ENCODE peak calls at places on chromosomes 1 and 21, in six cellular contexts. R, C, Z, M, P and G are unnamed samples.

GRCh38 chr1:183226963-183227362 is 40.9 kb downstream of the LAMC2 start:
- DNase-seq in R (no peak), C (no peak), Z (no peak), M (no peak), P (no peak), G (no peak)

GRCh38 chr1:151485685-151486255 is 25.4 kb upstream of the CGN start:
- DNase-seq in R (no peak), C (no peak), Z (peak; percentile 27), M (peak; percentile 16), P (no peak), G (peak; percentile 32)

GRCh38 chr1:232382671-232383070 is 247.3 kb downstream of the SIPA1L2 start:
- DNase-seq in R (no peak), C (no peak), Z (no peak), M (no peak), P (no peak), G (no peak)

GRCh38 chr1:5271264-5271663 is 616.9 kb downstream of the AJAP1 start:
- DNase-seq in R (no peak), C (no peak), Z (no peak), M (no peak), P (no peak), G (no peak)

GRCh38 chr1:231424950-231425805 is 3.1 kb upstream of the EGLN1 start:
- DNase-seq in R (no peak), C (no peak), Z (no peak), M (no peak), P (no peak), G (no peak)

GRCh38 chr1:12457771-12458170 is 160.2 kb downstream of the DHRS3 start:
- DNase-seq in R (no peak), C (no peak), Z (no peak), M (no peak), P (no peak), G (no peak)

GRCh38 chr21:44005593-44005992 is 6.5 kb upstream of the TRAPPC10 start:
- DNase-seq in R (no peak), C (no peak), Z (no peak), M (no peak), P (no peak), G (no peak)

GRCh38 chr1:174230399-174230798 is 71.1 kb downstream of the RABGAP1L start:
- DNase-seq in R (peak; percentile 20), C (no peak), Z (peak; percentile 34), M (no peak), P (no peak), G (no peak)

GRCh38 chr1:180177931-180178330 is 23.3 kb downstream of the QSOX1 start:
- DNase-seq in R (no peak), C (no peak), Z (no peak), M (no peak), P (no peak), G (no peak)

GRCh38 chr1:211705439-211706205 is 30.2 kb upstream of the NEK2 start:
- DNase-seq in R (no peak), C (no peak), Z (peak; percentile 25), M (no peak), P (no peak), G (no peak)

GRCh38 chr1:211703812-211704566 is 28.6 kb upstream of the NEK2 start:
- DNase-seq in R (no peak), C (no peak), Z (no peak), M (no peak), P (no peak), G (no peak)

GRCh38 chr1:211708006-211708405 is 32.6 kb upstream of the NEK2 start:
- DNase-seq in R (no peak), C (no peak), Z (peak; percentile 18), M (no peak), P (no peak), G (no peak)

GRCh38 chr1:211701733-211702132 is 26.3 kb upstream of the NEK2 start:
- DNase-seq in R (no peak), C (no peak), Z (no peak), M (no peak), P (no peak), G (no peak)

DNA sequence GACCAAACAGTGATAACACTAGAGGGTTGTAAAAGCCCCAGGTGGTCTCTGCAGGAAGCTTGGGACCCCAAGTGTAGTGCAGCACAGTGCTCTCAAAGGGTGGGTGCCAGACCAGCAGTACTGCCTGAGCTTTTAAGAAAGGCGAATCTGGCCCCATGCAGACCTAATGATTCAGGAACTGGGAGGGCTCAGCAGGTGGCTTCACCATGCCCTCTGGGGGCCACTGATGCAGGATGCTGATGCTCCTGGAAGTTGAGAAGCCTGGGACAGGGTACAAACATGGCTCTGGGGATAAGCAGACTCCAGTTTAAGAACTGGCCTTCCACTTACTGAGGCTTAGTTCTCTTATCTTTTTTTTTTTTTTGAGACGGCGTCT is 29.1 kb upstream of the NEK2 start:
- DNase-seq in R (no peak), C (no peak), Z (no peak), M (no peak), P (no peak), G (no peak)
- TF ChIP-seq BHLHE40 in R (no peak), C (no peak), Z (no peak), M (no peak), P (no peak), G (no peak)

GRCh38 chr1:36162680-36163079 is 6.7 kb downstream of the MAP7D1 start:
- DNase-seq in R (no peak), C (no peak), Z (no peak), M (no peak), P (no peak), G (no peak)

GRCh38 chr1:36161656-36162531 is 5.9 kb downstream of the MAP7D1 start:
- DNase-seq in R (peak; percentile 47), C (no peak), Z (no peak), M (no peak), P (no peak), G (no peak)

GRCh38 chr1:36159614-36160387 is 3.8 kb downstream of the MAP7D1 start:
- DNase-seq in R (no peak), C (no peak), Z (no peak), M (no peak), P (no peak), G (no peak)

GRCh38 chr1:36160388-36160948 is 4.5 kb downstream of the MAP7D1 start:
- DNase-seq in R (no peak), C (no peak), Z (no peak), M (no peak), P (no peak), G (no peak)

GRCh38 chr1:36160949-36161485 is 5.1 kb downstream of the MAP7D1 start:
- DNase-seq in R (peak; percentile 72), C (no peak), Z (peak; percentile 71), M (no peak), P (no peak), G (peak; percentile 47)
- TF ChIP-seq BHLHE40 in R (peak; percentile 30), C (no peak), Z (no peak), M (no peak), P (no peak), G (no peak)

GRCh38 chr1:48000883-48001282 is 3.7 kb upstream of the TRABD2B start:
- DNase-seq in R (no peak), C (no peak), Z (no peak), M (no peak), P (no peak), G (no peak)

GRCh38 chr1:47997289-47998200 is at the start of gene TRABD2B:
- DNase-seq in R (peak; percentile 86), C (peak; percentile 91), Z (peak; percentile 34), M (peak; percentile 17), P (no peak), G (peak; percentile 63)

GRCh38 chr1:47996406-47997226 is 569 bp downstream of the TRABD2B start:
- DNase-seq in R (no peak), C (no peak), Z (no peak), M (no peak), P (no peak), G (peak; percentile 15)

GRCh38 chr1:47998396-47998990 is 1.3 kb upstream of the TRABD2B start:
- DNase-seq in R (no peak), C (no peak), Z (no peak), M (no peak), P (no peak), G (no peak)

DNA sequence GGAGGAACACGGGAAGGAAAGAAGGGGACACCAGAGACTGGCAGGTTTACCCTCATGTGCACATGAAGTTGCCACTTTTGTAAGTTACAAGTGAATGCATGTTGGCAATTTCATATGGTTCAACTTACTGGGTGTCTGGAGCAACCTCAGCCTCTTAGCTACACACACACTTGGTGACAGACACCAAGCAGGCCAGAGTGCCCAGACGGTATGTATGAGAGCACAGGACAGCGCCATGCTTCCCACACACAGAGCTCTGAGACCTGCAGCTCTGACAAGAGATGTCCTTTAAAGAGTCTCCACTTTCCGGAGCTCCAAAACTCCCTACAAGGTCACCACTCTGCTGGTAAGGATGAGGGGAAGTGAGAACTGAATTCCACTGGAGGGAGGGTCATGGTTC is 1.9 kb upstream of the TRABD2B start:
- DNase-seq in R (no peak), C (no peak), Z (no peak), M (no peak), P (no peak), G (no peak)
- TF ChIP-seq BHLHE40 in R (no peak), C (no peak), Z (no peak), M (no peak), P (no peak), G (no peak)

GRCh38 chr1:55547441-55547840 is 332.3 kb upstream of the USP24 start:
- DNase-seq in R (no peak), C (no peak), Z (peak; percentile 31), M (no peak), P (no peak), G (no peak)
- TF ChIP-seq BHLHE40 in R (no peak), C (no peak), Z (no peak), M (no peak), P (no peak), G (no peak)

DNA sequence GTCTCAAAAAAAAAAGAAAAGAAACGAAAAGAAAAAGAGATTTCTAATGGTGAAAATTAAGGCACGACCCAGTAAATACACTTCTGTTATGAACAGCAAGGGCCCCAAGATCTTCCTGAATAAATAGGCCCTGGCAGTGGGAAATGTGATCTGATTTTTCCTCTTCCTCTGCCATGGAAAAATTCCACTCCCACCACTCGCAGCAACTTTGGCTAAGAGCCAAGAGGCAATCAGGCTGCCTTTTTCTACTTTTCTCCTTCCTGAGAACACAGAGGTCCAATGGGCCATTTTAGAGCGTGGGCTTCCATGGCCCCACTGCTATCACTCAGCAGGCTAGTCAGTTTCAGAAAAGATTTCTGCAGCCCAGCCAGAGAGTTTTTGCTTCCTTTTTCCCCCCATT is 33.7 kb upstream of the AK4 start:
- DNase-seq in R (no peak), C (peak; percentile 69), Z (no peak), M (peak; percentile 12), P (no peak), G (no peak)
- TF ChIP-seq BHLHE40 in R (no peak), C (no peak), Z (no peak), M (no peak), P (no peak), G (no peak)